ENCODE peak calls at places on chromosomes 1 and 21, in eight cellular contexts. A is EL, O is NCI-H82, X is activated T-cell treated with anti-CD3 and anti-CD28 coated beads for 24 hours, V is NCI-H1436, S is ascending aorta, P is A549, W is SW 1271. R is an unnamed sample.

GRCh38 chr21:32278068-32278467 is 781 bp downstream of the MIS18A start:
- DNase-seq in V (no peak), O (peak; percentile 54), W (no peak), P (no peak), A (peak; percentile 32), X (no peak), S (no peak), R (peak; percentile 12)

GRCh38 chr1:43550598-43551246 is 20.0 kb downstream of the PTPRF start:
- DNase-seq in A (no peak), P (no peak), S (no peak), V (no peak), O (no peak), X (no peak), W (no peak), R (no peak)

GRCh38 chr1:39901486-39902120 is at the start of gene MYCL:
- DNase-seq in S (no peak), X (peak; percentile 62), P (peak; percentile 72), V (no peak), W (peak; percentile 14), O (peak; percentile 96), A (peak; percentile 79), R (peak; percentile 92)

GRCh38 chr1:1160281-1160930 is 13.3 kb upstream of the TTLL10 start:
- DNase-seq in S (no peak), V (no peak), P (no peak), A (no peak), X (no peak), O (no peak), W (no peak), R (no peak)

GRCh38 chr1:41810446-41810845 is 108.3 kb downstream of the HIVEP3 start:
- DNase-seq in W (no peak), O (no peak), X (no peak), P (no peak), V (no peak), S (no peak), A (peak; percentile 51), R (no peak)

GRCh38 chr1:235835226-235835625 is 31.5 kb downstream of the LYST start:
- DNase-seq in V (no peak), W (no peak), O (peak; percentile 85), A (peak; percentile 17), S (no peak), P (no peak), X (no peak), R (no peak)

GRCh38 chr1:27342391-27342777 is 562 bp downstream of the SYTL1 start:
- DNase-seq in X (no peak), P (no peak), A (no peak), S (no peak), W (no peak), O (no peak), V (no peak), R (no peak)

GRCh38 chr1:228277491-228278431 is 69.9 kb downstream of the OBSCN start:
- DNase-seq in W (no peak), V (no peak), O (no peak), A (no peak), P (no peak), S (peak; percentile 6), X (no peak), R (no peak)

GRCh38 chr1:35717911-35718476 is 690 bp downstream of the C1orf216 start:
- DNase-seq in S (peak; percentile 10), A (peak; percentile 83), O (peak; percentile 60), X (no peak), W (no peak), P (peak; percentile 24), V (peak; percentile 3), R (no peak)

GRCh38 chr21:32046191-32046590 is 173.4 kb downstream of the HUNK start:
- DNase-seq in A (no peak), W (no peak), P (no peak), X (no peak), S (no peak), V (no peak), O (no peak), R (no peak)

GRCh38 chr1:15206418-15207030 is 40.5 kb upstream of the FHAD1 start:
- DNase-seq in P (no peak), S (no peak), O (no peak), A (peak; percentile 58), V (no peak), W (no peak), X (no peak), R (peak; percentile 36)

GRCh38 chr1:231106347-231106746 is 55.5 kb upstream of the TRIM67 start:
- DNase-seq in X (no peak), A (peak; percentile 91), W (no peak), S (no peak), V (no peak), P (no peak), O (no peak), R (no peak)

GRCh38 chr1:172024516-172024915 is 183.2 kb downstream of the DNM3 start:
- DNase-seq in P (no peak), X (no peak), W (no peak), O (no peak), V (no peak), A (no peak), S (no peak), R (no peak)

GRCh38 chr1:162389021-162389818 is 7.7 kb downstream of the C1orf226 start:
- DNase-seq in O (peak; percentile 96), S (no peak), P (no peak), W (no peak), X (no peak), A (peak; percentile 70), V (no peak), R (no peak)

GRCh38 chr1:55038552-55038838 is 853 bp upstream of the PCSK9 start:
- DNase-seq in S (no peak), W (no peak), V (no peak), O (no peak), A (no peak), P (no peak), X (no peak), R (no peak)

GRCh38 chr1:215482079-215482478 is 85.0 kb upstream of the KCTD3 start:
- DNase-seq in W (no peak), S (no peak), X (no peak), V (no peak), P (no peak), O (no peak), A (no peak), R (no peak)

GRCh38 chr1:58084266-58084665 is 462.3 kb downstream of the OMA1 start:
- DNase-seq in V (no peak), P (no peak), W (no peak), X (no peak), S (no peak), O (no peak), A (no peak), R (no peak)

GRCh38 chr1:22131875-22132486 is 10.9 kb downstream of the WNT4 start:
- DNase-seq in W (no peak), S (no peak), X (peak; percentile 47), P (peak; percentile 53), A (peak; percentile 30), O (peak; percentile 85), V (peak; percentile 46), R (peak; percentile 93)

GRCh38 chr1:13730751-13731482 is 30.9 kb downstream of the PRDM2 start:
- DNase-seq in V (no peak), X (peak; percentile 72), P (no peak), S (peak; percentile 25), O (no peak), A (no peak), W (no peak), R (no peak)

GRCh38 chr1:176110203-176110602 is 96.9 kb downstream of the COP1 start:
- DNase-seq in S (no peak), W (no peak), X (no peak), P (no peak), V (no peak), A (peak; percentile 17), O (no peak), R (no peak)

GRCh38 chr21:43815991-43816390 is 26.6 kb downstream of the RRP1 start:
- DNase-seq in A (no peak), P (no peak), W (no peak), X (no peak), V (no peak), O (no peak), S (no peak), R (no peak)

GRCh38 chr1:230818411-230818810 is 49.9 kb downstream of the C1orf198 start:
- DNase-seq in A (peak; percentile 14), P (no peak), O (no peak), X (no peak), S (no peak), V (no peak), W (no peak), R (no peak)

GRCh38 chr1:200458780-200459179 is 48.9 kb upstream of the ZNF281 start:
- DNase-seq in A (no peak), X (no peak), O (no peak), V (no peak), S (no peak), P (no peak), W (no peak), R (no peak)

GRCh38 chr1:93471911-93472310 is 24.0 kb downstream of the FNBP1L start:
- DNase-seq in X (no peak), S (no peak), V (no peak), W (no peak), O (no peak), P (no peak), A (peak; percentile 81), R (no peak)

GRCh38 chr1:177794316-177794991 is 175.4 kb downstream of the SEC16B start:
- DNase-seq in W (no peak), A (no peak), O (no peak), P (no peak), S (no peak), X (no peak), V (no peak), R (no peak)

GRCh38 chr1:197695961-197696360 is 79.3 kb downstream of the DENND1B start:
- DNase-seq in O (no peak), W (no peak), V (no peak), P (no peak), X (no peak), S (no peak), A (peak; percentile 14), R (no peak)

GRCh38 chr1:200837931-200838571 is 34.7 kb upstream of the GPR25 start:
- DNase-seq in P (no peak), A (peak; percentile 46), X (no peak), V (no peak), S (no peak), W (no peak), O (peak; percentile 22), R (no peak)

R was measured in HuH-7.